ENCODE peak calls at places on chromosome 11, in five cellular contexts. C is NCI-H2107, D is HFF-Myc, S is astrocyte of the hippocampus, N is fibroblast of lung. L is an unnamed sample.
A peak's percentile ranks its signal among the peaks of the same experiment; 100 is the strongest.

GRCh38 chr11:31796523-31797226 is 14.4 kb downstream of the PAX6 start:
- DNase-seq in N (no peak), D (no peak), C (no peak), S (peak; percentile 39), L (no peak)

GRCh38 chr11:114027941-114028340 is 31.6 kb upstream of the ZBTB16 start:
- DNase-seq in N (no peak), D (no peak), S (no peak), C (no peak), L (no peak)

GRCh38 chr11:17400048-17400775 is 11.8 kb upstream of the KCNJ11 start:
- DNase-seq in N (no peak), C (no peak), S (no peak), D (no peak), L (no peak)

GRCh38 chr11:47995318-47995717 is 15.0 kb downstream of the PTPRJ start:
- DNase-seq in N (no peak), S (no peak), D (no peak), C (no peak), L (no peak)

GRCh38 chr11:5865826-5866225 is 8.3 kb upstream of the OR52E8 start:
- DNase-seq in C (no peak), D (no peak), N (no peak), S (no peak), L (no peak)

GRCh38 chr11:135075740-135076139 is 663.7 kb upstream of the B3GAT1 start:
- DNase-seq in N (peak; percentile 21), D (no peak), S (peak; percentile 54), C (no peak), L (peak; percentile 46)

GRCh38 chr11:122808494-122808893 is 29.8 kb upstream of the CRTAM start:
- DNase-seq in D (peak; percentile 59), N (peak; percentile 68), C (no peak), S (no peak), L (no peak)

GRCh38 chr11:10911907-10912306 is 54.1 kb upstream of the ZBED5 start:
- DNase-seq in D (no peak), C (no peak), S (no peak), N (no peak), L (no peak)

GRCh38 chr11:69377029-69377952 is 83.3 kb downstream of the MYEOV start:
- DNase-seq in C (no peak), D (no peak), S (no peak), N (no peak), L (peak; percentile 76)

GRCh38 chr11:44600739-44601416 is 35.4 kb downstream of the CD82 start:
- DNase-seq in S (no peak), C (no peak), D (no peak), N (no peak), L (no peak)

GRCh38 chr11:43922295-43922648 is 20.2 kb upstream of the C11orf96 start:
- DNase-seq in D (no peak), N (no peak), S (no peak), C (no peak), L (no peak)

GRCh38 chr11:95248666-95249467 is 17.9 kb upstream of the SESN3 start:
- DNase-seq in N (no peak), D (no peak), S (no peak), C (no peak), L (no peak)

GRCh38 chr11:78714539-78714938 is 139.9 kb upstream of the NARS2 start:
- DNase-seq in D (no peak), S (no peak), N (no peak), C (peak; percentile 21), L (no peak)

GRCh38 chr11:128318856-128319474 is 268.4 kb downstream of the ETS1 start:
- DNase-seq in C (no peak), N (peak; percentile 49), D (no peak), S (peak; percentile 43), L (no peak)

GRCh38 chr11:92386577-92386976 is 162.0 kb downstream of the FAT3 start:
- DNase-seq in S (no peak), C (no peak), D (no peak), N (no peak), L (no peak)

GRCh38 chr11:30322162-30322561 is 742 bp upstream of the ARL14EP start:
- DNase-seq in C (no peak), D (no peak), N (no peak), S (peak; percentile 48), L (no peak)

GRCh38 chr11:32113200-32113599 is 22.3 kb downstream of the RCN1 start:
- DNase-seq in N (no peak), D (no peak), S (no peak), C (no peak), L (peak; percentile 36)

GRCh38 chr11:61727401-61727811 is 25.0 kb upstream of the MYRF start:
- DNase-seq in S (no peak), C (no peak), D (no peak), N (no peak), L (no peak)

GRCh38 chr11:13260963-13261599 is 16.5 kb upstream of the BMAL1 start:
- DNase-seq in N (peak; percentile 46), D (no peak), C (no peak), S (peak; percentile 38), L (peak; percentile 57)

GRCh38 chr11:79570104-79570503 is 129.3 kb upstream of the TENM4 start:
- DNase-seq in N (no peak), C (no peak), D (no peak), S (no peak), L (no peak)

GRCh38 chr11:27040302-27041115 is at the start of gene BBOX1:
- DNase-seq in D (no peak), S (peak; percentile 54), C (no peak), N (peak; percentile 11), L (peak; percentile 92)

GRCh38 chr11:117495357-117495756 is 167.7 kb downstream of the CEP164 start:
- DNase-seq in C (no peak), N (no peak), S (no peak), D (no peak), L (peak; percentile 9)

GRCh38 chr11:9210922-9211320 is 54.2 kb downstream of the DENND5A start:
- DNase-seq in D (no peak), N (peak; percentile 76), C (no peak), S (peak; percentile 62), L (peak; percentile 36)

GRCh38 chr11:76796511-76797203 is 13.5 kb downstream of the TSKU start:
- DNase-seq in S (no peak), D (no peak), C (no peak), N (no peak), L (no peak)

GRCh38 chr11:117279711-117280376 is 11.3 kb upstream of the BACE1-AS start:
- DNase-seq in D (no peak), S (no peak), N (peak; percentile 21), C (no peak), L (no peak)

GRCh38 chr11:96050435-96051182 is 126.7 kb upstream of the MTMR2 start:
- DNase-seq in S (peak; percentile 51), N (peak; percentile 81), D (no peak), C (no peak), L (no peak)

GRCh38 chr11:43685483-43685882 is 4.9 kb downstream of the HSD17B12 start:
- DNase-seq in C (no peak), N (no peak), S (no peak), D (no peak), L (no peak)

GRCh38 chr11:2940166-2940929 is 11.1 kb upstream of the PHLDA2 start:
- DNase-seq in S (no peak), D (no peak), C (no peak), N (no peak), L (peak; percentile 75)

GRCh38 chr11:79078999-79079398 is 361.8 kb downstream of the TENM4 start:
- DNase-seq in D (no peak), N (no peak), S (no peak), C (no peak), L (no peak)

GRCh38 chr11:76669901-76670474 is 559 bp downstream of the LRRC32 start:
- DNase-seq in C (no peak), N (peak; percentile 89), S (peak; percentile 84), D (no peak), L (no peak)

GRCh38 chr11:2523821-2524391 is 79.1 kb downstream of the KCNQ1 start:
- DNase-seq in N (no peak), D (no peak), S (no peak), C (no peak), L (no peak)

L was measured in MCF 10A.